ENCODE peak calls at places on chromosomes 12 and 14, in ten cellular contexts. S is neural progenitor cell; T is BE2C; N is effector memory CD4-positive, alpha-beta T cell; I is lung; Y is lower lobe of right lung; J is esophagus squamous epithelium; C is small intestine; D is adipocyte; K is prostate gland. G is an unnamed sample. For H3K27me3, the result is how much of the 10 kb centered on the place peaks cover.

GRCh38 chr12:120466560-120467315 is 2.8 kb downstream of the SRSF9 start:
- DNase-seq in S (peak), T (peak), N (no peak), I (no peak), Y (no peak), J (no peak), C (peak), D (peak), K (peak), G (peak)

GRCh38 chr12:57803317-57803893 is 15.1 kb downstream of the AVIL start:
- DNase-seq in S (peak), T (peak), N (no peak), I (peak), Y (no peak), J (no peak), C (peak), D (peak), K (no peak), G (peak)

GRCh38 chr12:68259318-68259940 is 6.0 kb upstream of the IL22 start:
- DNase-seq in S (no peak), T (no peak), N (no peak), I (no peak), Y (no peak), J (no peak), C (no peak), D (no peak), K (no peak), G (no peak)

GRCh38 chr14:21233457-21234076 is 35.7 kb downstream of the HNRNPC start:
- DNase-seq in S (peak), T (no peak), N (no peak), I (no peak), Y (no peak), J (no peak), C (no peak), D (no peak), K (no peak), G (no peak)

GRCh38 chr12:47400251-47400650 is 305.6 kb downstream of the RPAP3 start:
- DNase-seq in S (no peak), T (no peak), N (no peak), I (no peak), Y (no peak), J (no peak), C (no peak), D (peak), K (no peak), G (no peak)

GRCh38 chr14:58563981-58564380 is 73.8 kb upstream of the DACT1 start:
- DNase-seq in S (no peak), T (no peak), N (no peak), I (no peak), Y (no peak), J (no peak), C (no peak), D (no peak), K (no peak), G (no peak)

GRCh38 chr14:49881296-49882006 is 11.4 kb upstream of the ARF6 start:
- DNase-seq in S (no peak), T (no peak), N (no peak), I (no peak), Y (no peak), J (no peak), C (no peak), D (no peak), K (no peak), G (no peak)

GRCh38 chr12:27331927-27332324 is 710 bp upstream of the BMAL2 start:
- DNase-seq in S (no peak), T (no peak), N (no peak), I (no peak), Y (no peak), J (no peak), C (no peak), D (no peak), K (no peak), G (no peak)

GRCh38 chr12:52360106-52360662 is 7.1 kb downstream of the KRT85 start:
- DNase-seq in S (no peak), T (no peak), N (no peak), I (no peak), Y (no peak), J (no peak), C (no peak), D (no peak), K (no peak), G (no peak)

GRCh38 chr12:117151195-117152031 is 38.9 kb downstream of the FBXO21 start:
- DNase-seq in S (peak), T (peak), N (no peak), I (peak), Y (peak), J (no peak), C (peak), D (peak), K (peak), G (peak)

GRCh38 chr12:92696240-92696639 is 6.5 kb upstream of the PLEKHG7 start:
- DNase-seq in S (no peak), T (no peak), N (no peak), I (no peak), Y (peak), J (no peak), C (peak), D (peak), K (no peak), G (peak)

GRCh38 chr14:52862652-52863338 is 71.4 kb upstream of the GNPNAT1 start:
- DNase-seq in S (no peak), T (no peak), N (no peak), I (no peak), Y (no peak), J (no peak), C (no peak), D (peak), K (no peak), G (no peak)

GRCh38 chr12:12201274-12201758 is 65.5 kb downstream of the LRP6 start:
- DNase-seq in S (no peak), T (no peak), N (no peak), I (no peak), Y (no peak), J (no peak), C (no peak), D (no peak), K (no peak), G (no peak)

GRCh38 chr12:9378430-9378835 is 170.2 kb upstream of the PZP start:
- DNase-seq in S (peak), T (peak), N (no peak), I (no peak), Y (no peak), J (no peak), C (peak), D (no peak), K (no peak), G (no peak)

GRCh38 chr14:55249423-55249822 is 21.8 kb upstream of the FBXO34 start:
- DNase-seq in S (no peak), T (no peak), N (no peak), I (no peak), Y (no peak), J (no peak), C (no peak), D (no peak), K (no peak), G (no peak)

GRCh38 chr12:52432559-52433207 is 1.5 kb downstream of the KRT75 start:
- DNase-seq in S (no peak), T (no peak), N (no peak), I (no peak), Y (no peak), J (no peak), C (no peak), D (no peak), K (no peak), G (no peak)

GRCh38 chr14:54487771-54488170 is 1.0 kb downstream of the GMFB start:
- DNase-seq in S (peak), T (no peak), N (no peak), I (no peak), Y (no peak), J (no peak), C (peak), D (peak), K (no peak), G (no peak)

GRCh38 chr14:23361320-23361719 is 3.7 kb downstream of the EFS start:
- DNase-seq in S (no peak), T (no peak), N (no peak), I (no peak), Y (no peak), J (no peak), C (no peak), D (peak), K (no peak), G (no peak)

GRCh38 chr14:68634874-68635601 is 157.8 kb downstream of the ZFP36L1 start:
- DNase-seq in S (no peak), T (no peak), N (no peak), I (no peak), Y (no peak), J (no peak), C (no peak), D (no peak), K (no peak), G (no peak)

GRCh38 chr12:53005215-53005985 is 856 bp upstream of the EIF4B start:
- DNase-seq in S (peak), T (no peak), N (no peak), I (peak), Y (peak), J (no peak), C (no peak), D (peak), K (no peak), G (peak)

GRCh38 chr12:34295366-34296142 is 273.3 kb downstream of the ALG10 start:
- DNase-seq in S (no peak), T (no peak), N (no peak), I (no peak), Y (peak), J (no peak), C (no peak), D (no peak), K (no peak), G (no peak)

GRCh38 chr12:102702447-102703114 is 214.5 kb downstream of the PAH start:
- DNase-seq in S (peak), T (peak), N (no peak), I (peak), Y (no peak), J (no peak), C (peak), D (peak), K (peak), G (peak)

GRCh38 chr14:76863724-76864407 is 37.7 kb downstream of the LRRC74A start:
- DNase-seq in S (no peak), T (no peak), N (no peak), I (peak), Y (peak), J (no peak), C (peak), D (no peak), K (no peak), G (peak)

GRCh38 chr12:122988036-122988435 is 7.6 kb downstream of the ARL6IP4 start:
- DNase-seq in S (no peak), T (no peak), N (no peak), I (no peak), Y (no peak), J (no peak), C (no peak), D (no peak), K (no peak), G (no peak)

GRCh38 chr12:101695698-101696097 is 1.7 kb upstream of the CHPT1 start:
- DNase-seq in S (no peak), T (no peak), N (no peak), I (no peak), Y (no peak), J (no peak), C (peak), D (no peak), K (no peak), G (no peak)

GRCh38 chr12:108647199-108647935 is 13.7 kb upstream of the SELPLG start:
- DNase-seq in S (no peak), T (no peak), N (no peak), I (no peak), Y (no peak), J (no peak), C (no peak), D (no peak), K (no peak), G (no peak)

GRCh38 chr12:100741084-100741711 is 53.4 kb upstream of the ANO4 start:
- DNase-seq in S (peak), T (no peak), N (no peak), I (no peak), Y (no peak), J (no peak), C (peak), D (peak), K (no peak), G (peak)

GRCh38 chr14:105944632-105945610 is 418.5 kb downstream of the TMEM121 start:
- DNase-seq in S (no peak), T (peak), N (peak), I (peak), Y (peak), J (no peak), C (peak), D (no peak), K (peak), G (peak)

GRCh38 chr12:92942905-92943304 is 13.8 kb upstream of the EEA1 start:
- DNase-seq in S (no peak), T (no peak), N (no peak), I (no peak), Y (no peak), J (no peak), C (no peak), D (peak), K (peak), G (no peak)

GRCh38 chr12:121578230-121579189 is 2.3 kb downstream of the KDM2B start:
- DNase-seq in S (peak), T (no peak), N (no peak), I (no peak), Y (peak), J (no peak), C (no peak), D (peak), K (no peak), G (peak)

GRCh38 chr12:113601656-113602263 is 130.1 kb upstream of the LHX5 start:
- DNase-seq in S (peak), T (no peak), N (no peak), I (no peak), Y (no peak), J (no peak), C (no peak), D (peak), K (no peak), G (no peak)

DNA sequence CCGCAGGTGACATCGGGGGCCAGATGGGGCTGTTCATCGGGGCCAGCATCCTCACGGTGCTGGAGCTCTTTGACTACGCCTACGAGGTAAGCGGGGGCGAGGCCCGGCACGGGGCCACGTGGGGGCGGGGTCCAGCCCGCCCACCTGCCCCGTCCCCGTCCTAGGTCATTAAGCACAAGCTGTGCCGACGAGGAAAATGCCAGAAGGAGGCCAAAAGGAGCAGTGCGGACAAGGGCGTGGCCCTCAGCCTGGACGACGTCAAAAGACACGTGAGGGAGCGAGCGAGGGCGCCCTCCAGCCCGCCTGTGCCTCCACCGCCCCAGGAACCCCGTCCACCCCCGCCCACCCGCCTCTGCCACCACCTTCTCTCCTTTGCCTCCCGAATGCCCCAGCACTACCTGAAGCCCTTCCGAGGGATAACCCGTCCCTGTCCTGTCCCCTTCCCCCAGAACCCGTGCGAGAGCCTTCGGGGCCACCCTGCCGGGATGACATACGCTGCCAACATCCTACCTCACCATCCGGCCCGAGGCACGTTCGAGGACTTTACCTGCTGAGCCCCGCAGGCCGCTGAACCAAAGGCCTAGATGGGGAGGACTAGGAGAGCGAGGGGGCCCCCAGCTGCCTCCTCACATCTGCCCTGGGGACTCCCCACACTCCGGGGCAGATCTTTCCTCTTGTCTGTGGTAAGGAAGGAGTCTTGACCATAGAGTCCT is 3.9 kb upstream of the SMARCD1 start:
- DNase-seq in S (peak), T (no peak), N (no peak), I (no peak), Y (peak), J (no peak), C (no peak), D (no peak), K (no peak), G (no peak)
- H3K4me3 ChIP-seq in S (no peak), T (no peak), N (no peak), I (no peak), Y (no peak), J (no peak), C (no peak), D (no peak), K (no peak), G (no peak)

GRCh38 chr14:36227344-36227743 is 50.8 kb upstream of the PTCSC3 start:
- DNase-seq in S (no peak), T (no peak), N (no peak), I (no peak), Y (no peak), J (no peak), C (no peak), D (no peak), K (no peak), G (no peak)
- H3K27me3 ChIP-seq in S (under half), T (under half), N (under half), I (under half), Y (under half), J (under half), C (under half), D (under half), K (under half), G (under half)

GRCh38 chr12:23757541-23757962 is 191.9 kb downstream of the SOX5 start:
- DNase-seq in S (peak), T (no peak), N (no peak), I (no peak), Y (no peak), J (no peak), C (no peak), D (no peak), K (no peak), G (no peak)
- H3K4me3 ChIP-seq in S (peak), T (no peak), N (no peak), I (no peak), Y (no peak), J (no peak), C (no peak), D (no peak), K (no peak), G (no peak)

GRCh38 chr12:4736048-4736447 is 15.8 kb downstream of the GALNT8 start:
- DNase-seq in S (no peak), T (no peak), N (no peak), I (no peak), Y (no peak), J (no peak), C (no peak), D (no peak), K (no peak), G (no peak)
- H3K27me3 ChIP-seq in S (under half), T (under half), N (under half), I (under half), Y (under half), J (half or more), C (under half), D (under half), K (under half), G (under half)

G was measured in body of pancreas.